ENCODE peak calls at places on chromosomes 6 and 20, in five cellular contexts. One of them, this sample, is unnamed.

GRCh38 chr6:39050453-39051112 is 2.0 kb downstream of the GLP1R start:
- DNase-seq in psoas muscle: no peak
- DNase-seq in aorta: no peak
- DNase-seq in HTR-8/SVneo: no peak
- DNase-seq in GM20000: no peak
- DNase-seq in this sample: no peak

GRCh38 chr20:48733296-48733790 is 94.5 kb downstream of the PREX1 start:
- DNase-seq in psoas muscle: no peak
- DNase-seq in aorta: no peak
- DNase-seq in HTR-8/SVneo: peak
- DNase-seq in GM20000: no peak
- DNase-seq in this sample: no peak

GRCh38 chr20:1631309-1632227 is 11.8 kb upstream of the SIRPB1 start:
- DNase-seq in psoas muscle: no peak
- DNase-seq in aorta: no peak
- DNase-seq in HTR-8/SVneo: no peak
- DNase-seq in GM20000: no peak
- DNase-seq in this sample: no peak

GRCh38 chr6:43724354-43724753 is 36.8 kb upstream of the MRPS18A start:
- DNase-seq in psoas muscle: no peak
- DNase-seq in aorta: no peak
- DNase-seq in HTR-8/SVneo: no peak
- DNase-seq in GM20000: no peak
- DNase-seq in this sample: no peak

GRCh38 chr6:138736640-138737039 is 36.9 kb upstream of the CCDC28A start:
- DNase-seq in psoas muscle: no peak
- DNase-seq in aorta: no peak
- DNase-seq in HTR-8/SVneo: no peak
- DNase-seq in GM20000: no peak
- DNase-seq in this sample: no peak

GRCh38 chr6:21053612-21054011 is 519.4 kb downstream of the CDKAL1 start:
- DNase-seq in psoas muscle: no peak
- DNase-seq in aorta: no peak
- DNase-seq in HTR-8/SVneo: no peak
- DNase-seq in GM20000: no peak
- DNase-seq in this sample: no peak

GRCh38 chr6:39887692-39888450 is 46.4 kb downstream of the MOCS1 start:
- DNase-seq in psoas muscle: peak
- DNase-seq in aorta: peak
- DNase-seq in HTR-8/SVneo: peak
- DNase-seq in GM20000: no peak
- DNase-seq in this sample: no peak

GRCh38 chr6:26097268-26097875 is 10.1 kb downstream of the HFE start:
- DNase-seq in psoas muscle: no peak
- DNase-seq in aorta: no peak
- DNase-seq in HTR-8/SVneo: peak
- DNase-seq in GM20000: peak
- DNase-seq in this sample: peak

GRCh38 chr6:158514991-158515390 is 44.9 kb upstream of the TMEM181 start:
- DNase-seq in psoas muscle: no peak
- DNase-seq in aorta: no peak
- DNase-seq in HTR-8/SVneo: no peak
- DNase-seq in GM20000: no peak
- DNase-seq in this sample: no peak

GRCh38 chr6:12200025-12200424 is 90.1 kb upstream of the EDN1 start:
- DNase-seq in psoas muscle: no peak
- DNase-seq in aorta: no peak
- DNase-seq in HTR-8/SVneo: no peak
- DNase-seq in GM20000: no peak
- DNase-seq in this sample: no peak

GRCh38 chr6:31534521-31535040 is 5.8 kb downstream of the MCCD1 start:
- DNase-seq in psoas muscle: no peak
- DNase-seq in aorta: no peak
- DNase-seq in HTR-8/SVneo: no peak
- DNase-seq in GM20000: no peak
- DNase-seq in this sample: no peak

GRCh38 chr6:27406085-27406484 is 17.5 kb downstream of the ZNF391 start:
- DNase-seq in psoas muscle: no peak
- DNase-seq in aorta: no peak
- DNase-seq in HTR-8/SVneo: no peak
- DNase-seq in GM20000: no peak
- DNase-seq in this sample: no peak

GRCh38 chr20:54256202-54256601 is 48.3 kb downstream of the PFDN4 start:
- DNase-seq in psoas muscle: no peak
- DNase-seq in aorta: no peak
- DNase-seq in HTR-8/SVneo: no peak
- DNase-seq in GM20000: no peak
- DNase-seq in this sample: no peak

GRCh38 chr6:22954749-22955385 is 385.5 kb downstream of the HDGFL1 start:
- DNase-seq in psoas muscle: no peak
- DNase-seq in aorta: no peak
- DNase-seq in HTR-8/SVneo: no peak
- DNase-seq in GM20000: peak
- DNase-seq in this sample: peak

GRCh38 chr6:71457883-71458282 is 169.3 kb downstream of the OGFRL1 start:
- DNase-seq in psoas muscle: no peak
- DNase-seq in aorta: no peak
- DNase-seq in HTR-8/SVneo: no peak
- DNase-seq in GM20000: no peak
- DNase-seq in this sample: peak

GRCh38 chr6:36897629-36898028 is 11.9 kb downstream of the C6orf89 start:
- DNase-seq in psoas muscle: no peak
- DNase-seq in aorta: no peak
- DNase-seq in HTR-8/SVneo: no peak
- DNase-seq in GM20000: no peak
- DNase-seq in this sample: no peak

GRCh38 chr20:35731862-35732643 is 10.0 kb downstream of the RBM39 start:
- DNase-seq in psoas muscle: no peak
- DNase-seq in aorta: no peak
- DNase-seq in HTR-8/SVneo: no peak
- DNase-seq in GM20000: no peak
- DNase-seq in this sample: no peak

GRCh38 chr20:62524486-62524885 is 48.7 kb upstream of the GATA5 start:
- DNase-seq in psoas muscle: no peak
- DNase-seq in aorta: no peak
- DNase-seq in HTR-8/SVneo: no peak
- DNase-seq in GM20000: no peak
- DNase-seq in this sample: no peak

GRCh38 chr6:143970827-143971226 is 37.2 kb downstream of the PLAGL1 start:
- DNase-seq in psoas muscle: no peak
- DNase-seq in aorta: no peak
- DNase-seq in HTR-8/SVneo: no peak
- DNase-seq in GM20000: no peak
- DNase-seq in this sample: no peak

GRCh38 chr6:138576303-138576702 is 77.0 kb upstream of the NHSL1 start:
- DNase-seq in psoas muscle: no peak
- DNase-seq in aorta: no peak
- DNase-seq in HTR-8/SVneo: no peak
- DNase-seq in GM20000: no peak
- DNase-seq in this sample: no peak

GRCh38 chr6:39088331-39088730 is 26.7 kb downstream of the SAYSD1 start:
- DNase-seq in psoas muscle: no peak
- DNase-seq in aorta: peak
- DNase-seq in HTR-8/SVneo: peak
- DNase-seq in GM20000: no peak
- DNase-seq in this sample: peak

GRCh38 chr6:142407685-142408273 is 106.0 kb downstream of the ADGRG6 start:
- DNase-seq in psoas muscle: no peak
- DNase-seq in aorta: no peak
- DNase-seq in HTR-8/SVneo: no peak
- DNase-seq in GM20000: no peak
- DNase-seq in this sample: no peak

GRCh38 chr6:158564243-158565121 is 4.6 kb downstream of the TMEM181 start:
- DNase-seq in psoas muscle: no peak
- DNase-seq in aorta: no peak
- DNase-seq in HTR-8/SVneo: no peak
- DNase-seq in GM20000: no peak
- DNase-seq in this sample: no peak

GRCh38 chr6:150599199-150600002 is at the start of gene PLEKHG1:
- DNase-seq in psoas muscle: peak
- DNase-seq in aorta: peak
- DNase-seq in HTR-8/SVneo: peak
- DNase-seq in GM20000: peak
- DNase-seq in this sample: peak

GRCh38 chr6:45445749-45446454 is 68.2 kb upstream of the SUPT3H start:
- DNase-seq in psoas muscle: peak
- DNase-seq in aorta: peak
- DNase-seq in HTR-8/SVneo: peak
- DNase-seq in GM20000: no peak
- DNase-seq in this sample: no peak

This sample was measured in MM.1S.